ENCODE peak calls at places on chromosomes 1 and 21, in eight cellular contexts. D is body of pancreas; G is amniotic stem cell; T is fibroblast of mammary gland; K is left colon; S is glutamatergic neuron; I is fibroblast of pulmonary artery; V is activated naive CD8-positive, alpha-beta T cell treated with anti-CD3 and anti-CD28 coated beads, Interleukin-2, amount 50 U/mL, for 24 hours. C is an unnamed sample.

GRCh38 chr1:77282866-77283539 is 1.2 kb downstream of the AK5 start:
- DNase-seq in S (peak; percentile 31), K (no peak), D (peak; percentile 9), T (no peak), G (no peak), I (no peak), V (peak; percentile 16), C (peak; percentile 10)

GRCh38 chr1:184860985-184861754 is 106.5 kb upstream of the EDEM3 start:
- DNase-seq in S (no peak), K (no peak), V (no peak), T (no peak), G (no peak), I (no peak), D (peak; percentile 81), C (no peak)

GRCh38 chr1:48236716-48237470 is 14.4 kb downstream of the SLC5A9 start:
- DNase-seq in T (peak; percentile 53), S (no peak), K (no peak), G (no peak), I (peak; percentile 50), V (no peak), D (no peak), C (peak; percentile 51)

GRCh38 chr1:184190626-184191025 is 139.1 kb downstream of the TSEN15 start:
- DNase-seq in S (no peak), V (no peak), T (no peak), K (no peak), G (no peak), D (no peak), I (no peak), C (no peak)

GRCh38 chr21:25929859-25930520 is 195.2 kb downstream of the GABPA start:
- DNase-seq in I (peak; percentile 60), V (no peak), G (no peak), S (no peak), D (no peak), K (no peak), T (peak; percentile 42), C (peak; percentile 74)

GRCh38 chr1:182374101-182374834 is 17.3 kb downstream of the GLUL start:
- DNase-seq in V (no peak), G (no peak), D (no peak), K (no peak), T (no peak), S (no peak), I (no peak), C (no peak)

GRCh38 chr1:77639056-77639455 is 43.4 kb downstream of the ZZZ3 start:
- DNase-seq in G (no peak), S (no peak), I (peak; percentile 63), V (no peak), K (no peak), D (no peak), T (peak; percentile 61), C (peak; percentile 50)

GRCh38 chr1:29832936-29833335 is 596.6 kb downstream of the PTPRU start:
- DNase-seq in D (no peak), I (no peak), K (no peak), T (no peak), V (no peak), S (no peak), G (no peak), C (no peak)

GRCh38 chr1:215002471-215002870 is 80.1 kb upstream of the KCNK2 start:
- DNase-seq in I (peak; percentile 69), D (no peak), T (peak; percentile 95), V (no peak), S (no peak), K (no peak), G (peak; percentile 67), C (peak; percentile 82)

GRCh38 chr1:247435026-247435770 is 19.2 kb downstream of the NLRP3 start:
- DNase-seq in I (no peak), G (no peak), K (no peak), V (no peak), D (no peak), T (no peak), S (no peak), C (no peak)

GRCh38 chr1:155196103-155196892 is 11.4 kb downstream of the THBS3 start:
- DNase-seq in I (no peak), S (no peak), K (no peak), V (no peak), T (no peak), D (no peak), G (no peak), C (no peak)

GRCh38 chr1:234656981-234657651 is 47.1 kb upstream of the IRF2BP2 start:
- DNase-seq in G (peak; percentile 73), V (no peak), T (peak; percentile 100), K (no peak), I (peak; percentile 88), D (peak; percentile 56), S (no peak), C (peak; percentile 99)

GRCh38 chr21:45255381-45256020 is 32.2 kb downstream of the POFUT2 start:
- DNase-seq in T (no peak), S (no peak), V (no peak), D (peak; percentile 41), I (no peak), G (no peak), K (peak; percentile 47), C (no peak)

GRCh38 chr1:63873751-63874150 is 99.9 kb downstream of the ROR1 start:
- DNase-seq in T (peak; percentile 57), K (no peak), I (no peak), S (no peak), G (no peak), D (no peak), V (no peak), C (no peak)

GRCh38 chr1:81801834-81802531 is 1.2 kb downstream of the ADGRL2 start:
- DNase-seq in K (no peak), G (peak; percentile 8), S (peak; percentile 60), I (peak; percentile 61), D (peak; percentile 54), T (peak; percentile 57), V (no peak), C (peak; percentile 65)

GRCh38 chr1:112909847-112910246 is 46.1 kb downstream of the SLC16A1 start:
- DNase-seq in D (no peak), I (no peak), T (no peak), V (no peak), G (no peak), K (no peak), S (no peak), C (no peak)

GRCh38 chr1:155437405-155437804 is 116.7 kb downstream of the RUSC1 start:
- DNase-seq in G (no peak), D (no peak), V (no peak), T (no peak), S (no peak), K (no peak), I (no peak), C (no peak)

GRCh38 chr1:172344444-172344843 is 76.0 kb upstream of the C1orf105 start:
- DNase-seq in T (no peak), V (no peak), G (no peak), I (no peak), S (no peak), K (no peak), D (no peak), C (no peak)

GRCh38 chr1:89363196-89363595 is 663 bp upstream of the GBP6 start:
- DNase-seq in D (no peak), I (peak; percentile 7), T (no peak), K (no peak), G (no peak), S (no peak), V (no peak), C (peak; percentile 10)

GRCh38 chr1:218775476-218776170 is 398.1 kb upstream of the LYPLAL1 start:
- DNase-seq in V (no peak), S (no peak), K (no peak), T (no peak), D (no peak), G (no peak), I (peak; percentile 34), C (peak; percentile 58)

GRCh38 chr21:38032402-38032801 is 116.1 kb upstream of the KCNJ6 start:
- DNase-seq in S (no peak), D (no peak), I (no peak), K (no peak), T (no peak), V (no peak), G (no peak), C (no peak)

GRCh38 chr1:35324486-35324885 is 56.0 kb downstream of the ZMYM4 start:
- DNase-seq in K (no peak), D (no peak), V (no peak), T (peak; percentile 57), G (no peak), I (peak; percentile 49), S (no peak), C (peak; percentile 46)

GRCh38 chr1:76919123-76919522 is 51.8 kb downstream of the ST6GALNAC5 start:
- DNase-seq in T (no peak), S (no peak), G (no peak), I (no peak), D (no peak), K (no peak), V (no peak), C (no peak)

GRCh38 chr21:35476616-35477395 is 427.7 kb upstream of the RUNX1 start:
- DNase-seq in I (peak; percentile 69), T (peak; percentile 60), S (no peak), V (no peak), K (no peak), D (no peak), G (no peak), C (peak; percentile 64)

GRCh38 chr1:228236744-228237143 is 28.9 kb downstream of the OBSCN start:
- DNase-seq in S (no peak), T (peak; percentile 53), G (no peak), D (peak; percentile 81), I (peak; percentile 69), K (no peak), V (peak; percentile 42), C (peak; percentile 60)

GRCh38 chr1:117512728-117513321 is 93.0 kb upstream of the TENT5C start:
- DNase-seq in S (no peak), T (peak; percentile 35), G (peak; percentile 25), D (no peak), V (no peak), K (no peak), I (peak; percentile 57), C (peak; percentile 44)

GRCh38 chr1:193348126-193349045 is 162.0 kb upstream of the B3GALT2 start:
- DNase-seq in V (no peak), I (no peak), S (no peak), K (no peak), G (no peak), D (no peak), T (no peak), C (peak; percentile 51)

GRCh38 chr1:179190861-179191260 is 38.6 kb downstream of the ABL2 start:
- DNase-seq in T (peak; percentile 40), D (no peak), S (no peak), I (peak; percentile 56), K (no peak), G (no peak), V (no peak), C (peak; percentile 73)

GRCh38 chr1:225855503-225856285 is 26.5 kb downstream of the TMEM63A start:
- DNase-seq in I (no peak), V (no peak), K (no peak), T (no peak), G (no peak), D (no peak), S (no peak), C (no peak)

GRCh38 chr1:159088050-159088449 is 11.5 kb upstream of the AIM2 start:
- DNase-seq in I (peak; percentile 80), S (no peak), T (peak; percentile 91), V (no peak), K (no peak), G (peak; percentile 58), D (no peak), C (peak; percentile 80)

GRCh38 chr1:23103001-23103879 is 65.4 kb downstream of the LUZP1 start:
- DNase-seq in D (no peak), K (peak; percentile 49), V (peak; percentile 24), S (no peak), G (no peak), I (peak; percentile 71), T (peak; percentile 33), C (peak; percentile 74)

GRCh38 chr1:159922499-159923202 is 2.7 kb downstream of the TAGLN2 start:
- DNase-seq in T (peak; percentile 41), V (peak; percentile 16), D (peak; percentile 46), S (peak; percentile 61), G (no peak), I (peak; percentile 57), K (peak; percentile 79), C (peak; percentile 60)

GRCh38 chr1:231216515-231216914 is 24.5 kb upstream of the GNPAT start:
- DNase-seq in G (no peak), V (no peak), I (no peak), K (peak; percentile 66), T (no peak), S (no peak), D (no peak), C (no peak)

GRCh38 chr1:203930343-203930742 is 68.9 kb downstream of the SNRPE start:
- DNase-seq in T (peak; percentile 51), G (no peak), I (peak; percentile 71), V (no peak), K (no peak), D (no peak), S (no peak), C (peak; percentile 64)

C was measured in cardiac fibroblast.